ENCODE peak calls at places on chromosomes 3 and 15, in six cellular contexts. One of them, this sample, is unnamed.

GRCh38 chr3:47848599-47849117 is 45.7 kb downstream of the DHX30 start:
- DNase-seq in transverse colon: no peak
- DNase-seq in GM23338: no peak
- DNase-seq in breast epithelium: no peak
- DNase-seq in prostate gland: no peak
- DNase-seq in SK-N-SH: no peak
- DNase-seq in this sample: no peak

GRCh38 chr15:61124195-61124594 is 104.9 kb downstream of the RORA start:
- DNase-seq in SK-N-SH: no peak
- DNase-seq in prostate gland: no peak
- DNase-seq in transverse colon: no peak
- DNase-seq in GM23338: no peak
- DNase-seq in breast epithelium: no peak
- DNase-seq in this sample: no peak

GRCh38 chr15:52527898-52528464 is 699 bp downstream of the MYO5A start:
- DNase-seq in transverse colon: peak
- DNase-seq in GM23338: peak
- DNase-seq in SK-N-SH: peak
- DNase-seq in prostate gland: peak
- DNase-seq in breast epithelium: peak
- DNase-seq in this sample: peak

GRCh38 chr3:129006864-129007263 is 5.8 kb downstream of the EFCC1 start:
- DNase-seq in prostate gland: no peak
- DNase-seq in transverse colon: no peak
- DNase-seq in breast epithelium: no peak
- DNase-seq in SK-N-SH: no peak
- DNase-seq in GM23338: no peak
- DNase-seq in this sample: no peak

GRCh38 chr3:23668430-23668904 is 137.3 kb upstream of the UBE2E1 start:
- DNase-seq in SK-N-SH: no peak
- DNase-seq in GM23338: no peak
- DNase-seq in prostate gland: no peak
- DNase-seq in breast epithelium: no peak
- DNase-seq in transverse colon: no peak
- DNase-seq in this sample: no peak

GRCh38 chr3:126370055-126370454 is 12.8 kb upstream of the KLF15 start:
- DNase-seq in transverse colon: no peak
- DNase-seq in breast epithelium: no peak
- DNase-seq in SK-N-SH: no peak
- DNase-seq in GM23338: no peak
- DNase-seq in prostate gland: no peak
- DNase-seq in this sample: peak

GRCh38 chr3:174199696-174200095 is 659.4 kb upstream of the NAALADL2 start:
- DNase-seq in SK-N-SH: no peak
- DNase-seq in transverse colon: no peak
- DNase-seq in prostate gland: no peak
- DNase-seq in breast epithelium: no peak
- DNase-seq in GM23338: no peak
- DNase-seq in this sample: no peak

GRCh38 chr3:11494131-11494916 is 149.4 kb downstream of the VGLL4 start:
- DNase-seq in prostate gland: no peak
- DNase-seq in GM23338: no peak
- DNase-seq in SK-N-SH: no peak
- DNase-seq in transverse colon: no peak
- DNase-seq in breast epithelium: no peak
- DNase-seq in this sample: no peak

GRCh38 chr3:79685108-79685507 is 82.7 kb downstream of the ROBO1 start:
- DNase-seq in breast epithelium: no peak
- DNase-seq in GM23338: no peak
- DNase-seq in SK-N-SH: no peak
- DNase-seq in prostate gland: no peak
- DNase-seq in transverse colon: no peak
- DNase-seq in this sample: no peak

GRCh38 chr3:148227534-148227933 is 470.2 kb upstream of the AGTR1 start:
- DNase-seq in breast epithelium: no peak
- DNase-seq in transverse colon: no peak
- DNase-seq in GM23338: no peak
- DNase-seq in SK-N-SH: no peak
- DNase-seq in prostate gland: no peak
- DNase-seq in this sample: no peak

GRCh38 chr3:117101697-117102096 is 392.1 kb downstream of the TUSC7 start:
- DNase-seq in prostate gland: no peak
- DNase-seq in GM23338: no peak
- DNase-seq in breast epithelium: no peak
- DNase-seq in transverse colon: no peak
- DNase-seq in SK-N-SH: no peak
- DNase-seq in this sample: no peak

GRCh38 chr15:27820232-27820631 is 278.9 kb downstream of the OCA2 start:
- DNase-seq in prostate gland: no peak
- DNase-seq in GM23338: no peak
- DNase-seq in SK-N-SH: no peak
- DNase-seq in breast epithelium: no peak
- DNase-seq in transverse colon: no peak
- DNase-seq in this sample: no peak

GRCh38 chr15:99016680-99017321 is 9.2 kb upstream of the PGPEP1L start:
- DNase-seq in breast epithelium: no peak
- DNase-seq in GM23338: peak
- DNase-seq in SK-N-SH: peak
- DNase-seq in transverse colon: no peak
- DNase-seq in prostate gland: no peak
- DNase-seq in this sample: no peak

GRCh38 chr15:45314960-45315359 is 62.9 kb downstream of the SLC28A2 start:
- DNase-seq in SK-N-SH: no peak
- DNase-seq in transverse colon: peak
- DNase-seq in GM23338: peak
- DNase-seq in breast epithelium: peak
- DNase-seq in prostate gland: no peak
- DNase-seq in this sample: no peak

GRCh38 chr3:8387591-8387990 is 114.0 kb upstream of the LMCD1 start:
- DNase-seq in GM23338: no peak
- DNase-seq in prostate gland: no peak
- DNase-seq in transverse colon: no peak
- DNase-seq in breast epithelium: no peak
- DNase-seq in SK-N-SH: no peak
- DNase-seq in this sample: no peak

GRCh38 chr3:52532838-52533622 is 627 bp downstream of the NT5DC2 start:
- DNase-seq in breast epithelium: no peak
- DNase-seq in transverse colon: peak
- DNase-seq in GM23338: peak
- DNase-seq in SK-N-SH: peak
- DNase-seq in prostate gland: no peak
- DNase-seq in this sample: peak

GRCh38 chr3:4828279-4829030 is 150.8 kb upstream of the BHLHE40 start:
- DNase-seq in GM23338: no peak
- DNase-seq in breast epithelium: no peak
- DNase-seq in SK-N-SH: no peak
- DNase-seq in transverse colon: no peak
- DNase-seq in prostate gland: no peak
- DNase-seq in this sample: no peak

GRCh38 chr3:79167651-79168416 is 600.0 kb downstream of the ROBO1 start:
- DNase-seq in breast epithelium: no peak
- DNase-seq in GM23338: no peak
- DNase-seq in transverse colon: no peak
- DNase-seq in SK-N-SH: no peak
- DNase-seq in prostate gland: peak
- DNase-seq in this sample: peak

GRCh38 chr15:64456634-64457108 is 3.7 kb upstream of the ZNF609 start:
- DNase-seq in GM23338: no peak
- DNase-seq in SK-N-SH: no peak
- DNase-seq in prostate gland: peak
- DNase-seq in transverse colon: no peak
- DNase-seq in breast epithelium: no peak
- DNase-seq in this sample: no peak

GRCh38 chr15:75659928-75660645 is 12.4 kb downstream of the SNX33 start:
- DNase-seq in GM23338: no peak
- DNase-seq in breast epithelium: no peak
- DNase-seq in prostate gland: no peak
- DNase-seq in transverse colon: no peak
- DNase-seq in SK-N-SH: peak
- DNase-seq in this sample: no peak

GRCh38 chr3:173976281-173976680 is 578.7 kb downstream of the NLGN1 start:
- DNase-seq in GM23338: no peak
- DNase-seq in prostate gland: no peak
- DNase-seq in SK-N-SH: no peak
- DNase-seq in breast epithelium: no peak
- DNase-seq in transverse colon: no peak
- DNase-seq in this sample: no peak

GRCh38 chr15:100056411-100057072 is 285.2 kb downstream of the ADAMTS17 start:
- DNase-seq in transverse colon: no peak
- DNase-seq in breast epithelium: no peak
- DNase-seq in SK-N-SH: no peak
- DNase-seq in GM23338: no peak
- DNase-seq in prostate gland: no peak
- DNase-seq in this sample: no peak

GRCh38 chr3:13877911-13878710 is 1.8 kb downstream of the WNT7A start:
- DNase-seq in GM23338: peak
- DNase-seq in breast epithelium: no peak
- DNase-seq in transverse colon: no peak
- DNase-seq in prostate gland: no peak
- DNase-seq in SK-N-SH: peak
- DNase-seq in this sample: no peak

GRCh38 chr3:150038830-150039229 is 68.1 kb upstream of the PFN2 start:
- DNase-seq in breast epithelium: no peak
- DNase-seq in transverse colon: no peak
- DNase-seq in prostate gland: no peak
- DNase-seq in SK-N-SH: no peak
- DNase-seq in GM23338: peak
- DNase-seq in this sample: no peak

GRCh38 chr3:136432685-136433084 is 182.5 kb downstream of the PCCB start:
- DNase-seq in GM23338: no peak
- DNase-seq in transverse colon: no peak
- DNase-seq in SK-N-SH: no peak
- DNase-seq in breast epithelium: no peak
- DNase-seq in prostate gland: no peak
- DNase-seq in this sample: no peak

GRCh38 chr3:157785071-157785826 is 282.0 kb upstream of the VEPH1 start:
- DNase-seq in prostate gland: no peak
- DNase-seq in transverse colon: no peak
- DNase-seq in SK-N-SH: peak
- DNase-seq in GM23338: peak
- DNase-seq in breast epithelium: no peak
- DNase-seq in this sample: no peak

GRCh38 chr15:90557651-90558084 is 27.9 kb downstream of the CRTC3 start:
- DNase-seq in breast epithelium: peak
- DNase-seq in SK-N-SH: peak
- DNase-seq in prostate gland: peak
- DNase-seq in transverse colon: peak
- DNase-seq in GM23338: no peak
- DNase-seq in this sample: peak
- TF ChIP-seq POLR2AphosphoS5 in breast epithelium: peak
- TF ChIP-seq POLR2AphosphoS5 in SK-N-SH: no peak
- TF ChIP-seq POLR2AphosphoS5 in prostate gland: peak
- TF ChIP-seq POLR2AphosphoS5 in transverse colon: peak
- TF ChIP-seq POLR2AphosphoS5 in GM23338: no peak
- TF ChIP-seq POLR2AphosphoS5 in this sample: no peak

GRCh38 chr3:10428393-10429091 is 76.8 kb downstream of the ATP2B2 start:
- DNase-seq in GM23338: peak
- DNase-seq in transverse colon: no peak
- DNase-seq in SK-N-SH: no peak
- DNase-seq in prostate gland: peak
- DNase-seq in breast epithelium: no peak
- DNase-seq in this sample: no peak
- TF ChIP-seq POLR2AphosphoS5 in GM23338: no peak
- TF ChIP-seq POLR2AphosphoS5 in transverse colon: no peak
- TF ChIP-seq POLR2AphosphoS5 in SK-N-SH: no peak
- TF ChIP-seq POLR2AphosphoS5 in prostate gland: peak
- TF ChIP-seq POLR2AphosphoS5 in breast epithelium: no peak
- TF ChIP-seq POLR2AphosphoS5 in this sample: no peak

GRCh38 chr3:156120528-156121251 is at the start of gene KCNAB1:
- DNase-seq in prostate gland: no peak
- DNase-seq in breast epithelium: no peak
- DNase-seq in transverse colon: no peak
- DNase-seq in SK-N-SH: no peak
- DNase-seq in GM23338: peak
- DNase-seq in this sample: no peak
- TF ChIP-seq POLR2AphosphoS5 in prostate gland: no peak
- TF ChIP-seq POLR2AphosphoS5 in breast epithelium: no peak
- TF ChIP-seq POLR2AphosphoS5 in transverse colon: no peak
- TF ChIP-seq POLR2AphosphoS5 in SK-N-SH: no peak
- TF ChIP-seq POLR2AphosphoS5 in GM23338: no peak
- TF ChIP-seq POLR2AphosphoS5 in this sample: no peak

GRCh38 chr15:31488437-31489204 is 162.0 kb downstream of the KLF13 start:
- DNase-seq in GM23338: peak
- DNase-seq in transverse colon: peak
- DNase-seq in SK-N-SH: peak
- DNase-seq in prostate gland: peak
- DNase-seq in breast epithelium: no peak
- DNase-seq in this sample: peak
- TF ChIP-seq POLR2AphosphoS5 in GM23338: no peak
- TF ChIP-seq POLR2AphosphoS5 in transverse colon: peak
- TF ChIP-seq POLR2AphosphoS5 in SK-N-SH: no peak
- TF ChIP-seq POLR2AphosphoS5 in prostate gland: peak
- TF ChIP-seq POLR2AphosphoS5 in breast epithelium: no peak
- TF ChIP-seq POLR2AphosphoS5 in this sample: no peak

GRCh38 chr3:131361464-131362421 is 19.8 kb upstream of the NUDT16 start:
- DNase-seq in prostate gland: peak
- DNase-seq in GM23338: peak
- DNase-seq in breast epithelium: peak
- DNase-seq in SK-N-SH: no peak
- DNase-seq in transverse colon: peak
- DNase-seq in this sample: peak
- TF ChIP-seq POLR2AphosphoS5 in prostate gland: peak
- TF ChIP-seq POLR2AphosphoS5 in GM23338: peak
- TF ChIP-seq POLR2AphosphoS5 in breast epithelium: no peak
- TF ChIP-seq POLR2AphosphoS5 in SK-N-SH: no peak
- TF ChIP-seq POLR2AphosphoS5 in transverse colon: peak
- TF ChIP-seq POLR2AphosphoS5 in this sample: peak

DNA sequence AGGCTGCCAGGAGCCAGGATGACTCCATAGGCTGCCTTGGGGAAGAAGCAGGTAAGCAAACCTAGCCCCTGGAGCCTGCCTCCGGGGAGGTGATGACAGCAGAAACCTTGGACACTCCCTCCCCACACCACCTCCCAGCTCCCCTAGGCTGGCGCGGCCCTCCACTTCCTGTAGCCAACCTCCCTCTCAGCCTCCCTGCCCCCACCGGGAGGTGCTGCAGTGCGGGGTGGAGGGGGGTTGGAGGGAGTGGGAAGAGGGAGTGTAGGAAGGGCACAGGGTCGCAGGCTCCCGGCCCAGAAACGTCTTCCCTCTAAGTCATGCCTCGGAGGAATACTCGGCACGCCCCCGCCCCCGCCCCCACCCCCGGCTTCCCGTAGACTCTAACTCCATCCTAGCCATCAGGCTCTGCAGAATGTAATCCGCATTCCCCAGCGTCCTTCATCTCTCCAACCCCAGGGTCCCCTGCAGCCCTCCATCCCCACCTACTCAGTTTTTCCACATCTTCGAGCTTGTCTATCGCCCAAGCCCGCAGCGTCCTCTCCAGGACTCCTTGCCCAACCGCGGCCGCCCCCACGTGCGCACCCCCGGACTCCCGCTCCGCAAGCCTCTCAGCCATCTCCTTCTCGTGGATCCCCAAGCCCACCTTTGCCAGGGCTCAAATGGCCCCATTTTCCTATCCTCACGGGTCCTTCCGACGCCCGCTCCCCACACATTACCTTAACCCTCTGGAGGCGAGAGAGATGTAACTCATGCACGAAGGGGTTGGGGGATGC is 539 bp downstream of the LPCAT4 start:
- DNase-seq in GM23338: peak
- DNase-seq in SK-N-SH: peak
- DNase-seq in transverse colon: peak
- DNase-seq in prostate gland: peak
- DNase-seq in breast epithelium: no peak
- DNase-seq in this sample: peak
- TF ChIP-seq POLR2AphosphoS5 in GM23338: peak
- TF ChIP-seq POLR2AphosphoS5 in SK-N-SH: no peak
- TF ChIP-seq POLR2AphosphoS5 in transverse colon: peak
- TF ChIP-seq POLR2AphosphoS5 in prostate gland: peak
- TF ChIP-seq POLR2AphosphoS5 in breast epithelium: no peak
- TF ChIP-seq POLR2AphosphoS5 in this sample: no peak

This sample was measured in sigmoid colon.